ENCODE peak calls at places on chromosomes 2 and 18, in eight cellular contexts. M is fibroblast of lung, I is upper lobe of right lung, K is neuronal stem cell, P is thoracic aorta, O is pancreas, F is right lobe of liver, D is Caco-2. V is an unnamed sample. For H3K36me3, the result is how much of the 10 kb centered on the place peaks cover.

GRCh38 chr2:79910643-79911042 is 393.9 kb downstream of the LRRTM1 start:
- DNase-seq in M (no peak), I (no peak), K (no peak), P (no peak), O (no peak), F (no peak), D (no peak), V (no peak)

GRCh38 chr2:148565272-148565894 is 79.2 kb upstream of the EPC2 start:
- DNase-seq in M (no peak), I (no peak), K (no peak), P (no peak), O (no peak), F (no peak), D (no peak), V (peak)

GRCh38 chr2:174595904-174596397 is 1.7 kb downstream of the WIPF1 start:
- DNase-seq in M (peak), I (no peak), K (no peak), P (no peak), O (no peak), F (no peak), D (no peak), V (no peak)

GRCh38 chr2:83016343-83017110 is 1442.6 kb downstream of the SUCLG1 start:
- DNase-seq in M (no peak), I (no peak), K (no peak), P (no peak), O (no peak), F (no peak), D (no peak), V (no peak)

GRCh38 chr18:75544496-75544895 is 117.0 kb upstream of the SMIM21 start:
- DNase-seq in M (peak), I (no peak), K (no peak), P (no peak), O (no peak), F (no peak), D (no peak), V (no peak)

GRCh38 chr2:210440206-210440605 is 36.4 kb downstream of the LANCL1 start:
- DNase-seq in M (no peak), I (no peak), K (no peak), P (no peak), O (no peak), F (no peak), D (no peak), V (no peak)

GRCh38 chr2:118003396-118003824 is 10.5 kb downstream of the CCDC93 start:
- DNase-seq in M (peak), I (no peak), K (peak), P (no peak), O (no peak), F (no peak), D (peak), V (peak)

GRCh38 chr18:44321868-44322590 is 358.7 kb upstream of the SETBP1 start:
- DNase-seq in M (no peak), I (no peak), K (no peak), P (no peak), O (no peak), F (no peak), D (no peak), V (no peak)

GRCh38 chr2:502831-503230 is 174.4 kb downstream of the TMEM18 start:
- DNase-seq in M (no peak), I (no peak), K (no peak), P (no peak), O (no peak), F (no peak), D (no peak), V (no peak)

GRCh38 chr2:120454993-120455789 is 109.3 kb downstream of the INHBB start:
- DNase-seq in M (peak), I (no peak), K (no peak), P (no peak), O (no peak), F (no peak), D (no peak), V (no peak)

GRCh38 chr2:105804266-105804665 is 59.6 kb downstream of the NCK2 start:
- DNase-seq in M (peak), I (no peak), K (no peak), P (no peak), O (no peak), F (no peak), D (no peak), V (peak)

GRCh38 chr2:8238521-8239230 is 443.2 kb upstream of the ID2 start:
- DNase-seq in M (no peak), I (no peak), K (no peak), P (no peak), O (no peak), F (no peak), D (no peak), V (no peak)

GRCh38 chr2:209984291-209984690 is 18.1 kb upstream of the RPE start:
- DNase-seq in M (no peak), I (no peak), K (no peak), P (no peak), O (no peak), F (no peak), D (no peak), V (no peak)

GRCh38 chr2:227325824-227326195 is 759 bp downstream of the MFF start:
- DNase-seq in M (peak), I (peak), K (no peak), P (no peak), O (peak), F (peak), D (peak), V (peak)

GRCh38 chr2:150607471-150607870 is 120.0 kb upstream of the RND3 start:
- DNase-seq in M (no peak), I (no peak), K (no peak), P (no peak), O (no peak), F (no peak), D (no peak), V (no peak)

GRCh38 chr18:54247488-54248175 is 21.7 kb upstream of the POLI start:
- DNase-seq in M (no peak), I (no peak), K (no peak), P (no peak), O (no peak), F (no peak), D (no peak), V (no peak)

GRCh38 chr2:109487237-109487869 is 126.4 kb downstream of the SEPTIN10 start:
- DNase-seq in M (peak), I (no peak), K (no peak), P (no peak), O (no peak), F (no peak), D (no peak), V (no peak)

GRCh38 chr2:85796046-85796548 is 42.3 kb downstream of the ATOH8 start:
- DNase-seq in M (peak), I (peak), K (no peak), P (no peak), O (no peak), F (no peak), D (no peak), V (no peak)

DNA sequence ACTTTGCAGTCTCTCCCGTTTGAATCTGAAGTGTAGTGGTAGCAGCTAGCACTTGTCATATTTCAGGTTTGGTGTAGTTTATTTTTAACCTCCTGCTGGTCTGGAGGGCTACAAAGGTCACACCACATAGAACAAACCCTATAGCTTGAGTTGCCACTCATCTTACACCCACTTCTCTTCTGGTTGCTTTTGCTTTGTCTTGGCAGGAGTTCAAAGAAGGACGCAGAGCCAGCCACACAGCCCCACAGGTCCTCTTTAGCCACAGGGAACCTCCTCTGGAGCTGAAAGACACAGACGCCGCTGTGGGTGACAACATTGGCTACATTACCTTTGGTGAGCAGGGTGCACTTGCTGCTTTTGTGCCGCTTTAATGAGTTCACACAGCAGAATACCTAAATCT is 15.6 kb upstream of the GPBAR1 start:
- DNase-seq in M (peak), I (no peak), K (no peak), P (no peak), O (no peak), F (no peak), D (no peak), V (no peak)
- H3K36me3 ChIP-seq in M (under half), I (half or more), K (under half), P (half or more), O (under half), F (under half), D (under half), V (half or more)

DNA sequence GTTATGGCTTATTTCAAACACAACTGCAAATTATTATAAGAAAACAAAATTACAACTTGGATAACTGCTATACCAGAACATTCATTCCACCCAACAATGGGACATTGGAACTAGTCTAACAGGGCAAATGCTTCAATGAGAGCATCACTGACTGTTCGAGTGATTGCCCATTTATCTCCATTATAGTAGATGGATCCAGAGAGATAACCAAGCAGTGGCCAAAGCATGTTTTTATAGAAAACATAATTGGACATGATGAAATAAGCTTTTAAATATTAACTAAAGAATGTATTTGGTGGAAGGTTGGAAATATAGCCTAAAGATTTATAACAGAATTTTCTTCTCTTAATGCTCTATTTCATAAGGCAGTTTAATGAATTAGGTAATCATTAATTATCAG is 634.8 kb downstream of the NUP35 start:
- DNase-seq in M (no peak), I (no peak), K (no peak), P (no peak), O (no peak), F (no peak), D (no peak), V (no peak)
- H3K36me3 ChIP-seq in M (under half), I (under half), K (under half), P (under half), O (under half), F (under half), D (under half), V (under half)

GRCh38 chr2:241238693-241239198 is 50.3 kb downstream of the ANO7 start:
- DNase-seq in M (no peak), I (peak), K (no peak), P (no peak), O (no peak), F (no peak), D (no peak), V (no peak)

GRCh38 chr2:241237949-241238371 is 49.5 kb downstream of the ANO7 start:
- DNase-seq in M (no peak), I (peak), K (no peak), P (no peak), O (no peak), F (peak), D (no peak), V (no peak)

GRCh38 chr2:241241669-241242068 is 53.2 kb downstream of the ANO7 start:
- DNase-seq in M (no peak), I (no peak), K (no peak), P (no peak), O (no peak), F (no peak), D (no peak), V (no peak)

GRCh38 chr2:241240320-241241004 is 52.0 kb downstream of the ANO7 start:
- DNase-seq in M (no peak), I (peak), K (no peak), P (no peak), O (no peak), F (no peak), D (no peak), V (no peak)

DNA sequence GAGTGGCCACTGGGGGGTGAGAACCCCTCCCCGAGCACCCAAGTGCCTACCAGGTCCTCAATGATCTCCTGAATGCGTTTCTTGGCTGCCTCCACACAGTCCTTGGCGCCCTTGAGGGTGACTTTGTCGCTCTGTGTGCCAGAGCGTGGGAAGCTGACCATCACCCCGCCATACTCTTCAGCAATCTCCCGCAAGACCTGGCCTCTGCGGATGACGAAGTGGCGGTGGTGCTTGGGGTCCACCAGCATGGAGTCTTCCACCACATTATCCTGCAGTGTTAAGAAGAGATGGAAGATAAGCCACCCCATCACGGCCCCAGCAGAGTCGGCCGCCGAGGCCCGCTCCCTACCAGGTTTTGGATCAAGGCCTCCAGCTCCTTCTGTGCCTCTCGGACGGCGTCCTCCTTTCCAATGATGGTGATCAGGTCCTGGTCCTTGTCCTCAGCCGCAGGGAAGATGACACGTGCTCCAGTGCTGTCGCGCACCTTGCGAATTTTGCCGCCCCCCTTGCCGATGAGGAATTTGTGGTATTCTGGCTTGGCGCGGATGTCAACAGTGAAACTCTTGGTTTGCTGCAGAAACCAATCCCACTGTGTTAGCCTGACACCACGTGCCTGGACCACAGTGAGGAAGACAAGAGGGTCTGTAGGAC is 51.2 kb downstream of the ANO7 start:
- DNase-seq in M (no peak), I (peak), K (no peak), P (no peak), O (no peak), F (no peak), D (no peak), V (no peak)
- H3K36me3 ChIP-seq in M (half or more), I (half or more), K (half or more), P (half or more), O (under half), F (half or more), D (under half), V (half or more)

DNA sequence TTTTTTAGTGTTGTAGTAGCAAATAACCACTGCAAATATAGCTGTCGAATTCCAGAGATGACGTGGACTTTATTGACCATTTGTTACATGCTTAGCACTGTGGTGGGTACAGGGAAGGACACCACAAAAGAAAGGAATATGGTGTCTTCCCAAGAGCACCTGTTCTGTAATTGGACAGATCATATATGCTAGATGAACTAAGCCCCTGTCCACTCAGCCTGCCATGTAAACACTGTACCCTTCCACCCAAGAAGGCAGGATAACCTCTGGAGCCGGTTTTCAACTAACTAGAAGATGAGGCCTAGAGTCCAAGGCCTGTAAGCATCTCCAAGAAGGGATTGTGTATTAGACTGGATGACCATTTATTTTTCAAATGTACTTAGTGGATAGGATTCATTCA is 44.1 kb downstream of the COX7A2L start:
- DNase-seq in M (no peak), I (no peak), K (no peak), P (no peak), O (no peak), F (no peak), D (no peak), V (no peak)
- H3K36me3 ChIP-seq in M (under half), I (under half), K (under half), P (under half), O (under half), F (under half), D (under half), V (under half)

DNA sequence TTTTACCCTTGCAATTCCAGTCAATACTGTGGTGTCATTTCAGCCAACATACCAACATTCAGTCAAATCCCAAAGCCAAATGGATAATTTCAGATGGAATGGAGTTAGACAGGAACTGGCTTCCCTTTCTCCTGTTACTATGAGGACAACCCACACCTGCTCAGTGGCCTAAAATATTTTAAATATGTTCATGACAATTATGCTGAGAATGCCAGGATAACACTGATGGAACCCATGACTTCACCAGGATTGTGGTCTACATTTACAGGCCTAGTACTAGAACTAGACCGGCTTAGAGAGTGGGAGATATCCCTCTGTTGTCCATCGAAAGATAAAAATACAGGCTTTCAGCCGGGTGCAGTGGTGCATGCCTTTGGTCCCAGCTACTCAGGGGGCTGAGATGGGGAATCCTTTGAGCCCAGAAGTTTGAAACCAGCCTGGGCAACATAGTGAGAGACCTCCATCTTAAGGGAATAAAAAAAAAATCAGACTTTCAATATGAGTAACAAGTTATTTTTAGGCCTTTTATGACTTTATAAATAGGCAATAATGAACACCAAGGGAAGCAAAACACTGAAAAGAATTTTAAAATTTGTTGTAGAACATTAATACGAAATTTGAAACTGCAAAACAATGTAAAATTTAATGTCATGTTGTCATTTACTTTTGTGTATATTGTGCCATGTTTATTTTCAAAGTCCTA is 14.2 kb downstream of the GPATCH11 start:
- DNase-seq in M (peak), I (no peak), K (no peak), P (no peak), O (no peak), F (no peak), D (no peak), V (no peak)
- H3K36me3 ChIP-seq in M (under half), I (half or more), K (under half), P (under half), O (under half), F (under half), D (under half), V (under half)

DNA sequence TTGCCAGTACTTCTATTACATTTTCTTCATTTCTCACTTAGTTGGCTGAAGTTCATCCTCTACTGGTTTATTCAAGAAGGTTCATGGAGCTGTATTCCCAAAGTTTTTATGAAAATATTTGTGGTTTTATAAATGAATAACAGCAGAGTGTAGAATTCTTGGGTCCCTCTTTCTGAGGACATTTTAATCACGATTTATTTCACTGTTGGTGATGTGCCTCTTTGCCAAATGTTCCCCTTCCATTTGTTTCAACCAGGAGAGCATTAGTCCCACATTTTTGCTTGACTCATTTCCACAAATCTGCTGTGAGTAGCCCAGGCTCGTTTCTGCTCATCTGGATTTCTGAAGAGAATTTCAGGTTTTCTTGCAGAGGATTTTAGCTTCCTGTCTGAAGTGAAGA is 20.8 kb downstream of the COPS7B start:
- DNase-seq in M (no peak), I (no peak), K (no peak), P (no peak), O (no peak), F (no peak), D (no peak), V (no peak)
- H3K36me3 ChIP-seq in M (under half), I (half or more), K (under half), P (under half), O (under half), F (under half), D (under half), V (under half)

GRCh38 chr2:217903142-217903858 is 99.5 kb downstream of the TNS1 start:
- DNase-seq in M (no peak), I (no peak), K (no peak), P (no peak), O (no peak), F (no peak), D (no peak), V (no peak)

GRCh38 chr2:217901400-217901799 is 101.4 kb downstream of the TNS1 start:
- DNase-seq in M (no peak), I (no peak), K (no peak), P (no peak), O (no peak), F (no peak), D (no peak), V (no peak)

GRCh38 chr2:217901826-217902225 is 101.0 kb downstream of the TNS1 start:
- DNase-seq in M (peak), I (no peak), K (no peak), P (no peak), O (peak), F (no peak), D (no peak), V (no peak)

GRCh38 chr2:217903859-217904613 is 98.8 kb downstream of the TNS1 start:
- DNase-seq in M (peak), I (peak), K (no peak), P (no peak), O (peak), F (peak), D (no peak), V (no peak)

DNA sequence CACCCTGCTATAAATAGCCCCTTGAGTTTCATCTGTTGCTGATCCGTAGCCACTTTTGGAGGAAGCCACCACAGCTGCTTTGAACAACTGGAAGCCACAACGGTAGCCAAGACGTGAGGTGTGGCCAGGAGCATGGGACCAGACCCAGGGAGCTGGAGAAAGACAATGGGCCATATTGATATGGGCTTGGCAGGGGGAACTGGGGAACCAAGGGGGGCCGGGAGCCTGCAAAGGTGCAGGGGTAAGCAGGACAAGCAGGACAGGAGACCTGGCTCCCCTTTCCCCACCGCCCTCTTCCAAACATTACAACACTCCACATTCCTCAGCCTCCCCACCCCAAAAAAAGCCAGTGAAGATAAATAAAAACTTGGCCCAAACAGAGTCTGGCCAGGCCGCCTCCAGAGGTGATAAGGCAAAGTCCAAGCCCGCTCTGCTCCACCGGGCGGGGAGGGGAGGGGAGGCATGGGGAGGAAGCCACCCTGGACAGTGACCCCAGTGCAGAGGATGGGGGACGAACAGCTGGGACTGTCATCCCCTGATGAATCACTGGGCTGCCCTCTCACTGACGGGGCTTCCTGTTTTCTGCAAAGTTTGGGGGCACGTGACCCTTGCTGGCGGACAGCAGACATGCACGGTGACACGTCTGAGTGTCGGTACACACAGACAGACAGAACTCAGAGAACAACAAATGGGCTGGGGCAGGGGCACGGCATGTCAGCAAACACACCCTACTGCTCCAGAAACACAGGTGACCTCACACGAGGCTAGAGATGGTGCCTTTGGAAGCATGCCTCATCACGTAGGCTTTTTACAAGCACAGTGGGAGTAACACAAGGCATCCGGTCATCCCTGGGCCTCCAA is 100.3 kb downstream of the TNS1 start:
- DNase-seq in M (peak), I (peak), K (no peak), P (peak), O (peak), F (peak), D (peak), V (no peak)
- H3K36me3 ChIP-seq in M (under half), I (under half), K (under half), P (under half), O (under half), F (under half), D (under half), V (under half)